ENCODE peak calls at places on chromosomes 2 and 18, in five cellular contexts. I, C, B, H and D are unnamed samples.
A peak's percentile ranks its signal among the peaks of the same experiment; 100 is the strongest.

GRCh38 chr2:7707723-7708122 is 790.5 kb downstream of the RNF144A start:
- DNase-seq in I (no peak), C (peak; percentile 35), B (no peak), H (no peak), D (no peak)

GRCh38 chr2:178997067-178997466 is 52.9 kb downstream of the CCDC141 start:
- DNase-seq in I (no peak), C (no peak), B (no peak), H (no peak), D (no peak)

GRCh38 chr2:47506024-47506423 is 103.1 kb downstream of the MSH2 start:
- DNase-seq in I (no peak), C (no peak), B (no peak), H (no peak), D (no peak)

GRCh38 chr2:214322662-214323061 is 88.2 kb upstream of the VWC2L start:
- DNase-seq in I (no peak), C (no peak), B (no peak), H (no peak), D (no peak)

GRCh38 chr2:6957910-6958615 is 40.9 kb downstream of the RNF144A start:
- DNase-seq in I (no peak), C (no peak), B (peak; percentile 77), H (no peak), D (no peak)

GRCh38 chr2:111184725-111185495 is 64.2 kb downstream of the BCL2L11 start:
- DNase-seq in I (no peak), C (no peak), B (no peak), H (no peak), D (no peak)

GRCh38 chr2:64685430-64685829 is 31.7 kb upstream of the SERTAD2 start:
- DNase-seq in I (no peak), C (no peak), B (no peak), H (no peak), D (no peak)

GRCh38 chr2:207792244-207792785 is 22.6 kb upstream of the FZD5 start:
- DNase-seq in I (no peak), C (peak; percentile 85), B (no peak), H (peak; percentile 28), D (no peak)

GRCh38 chr18:79006106-79006795 is 26.6 kb downstream of the SALL3 start:
- DNase-seq in I (no peak), C (no peak), B (no peak), H (no peak), D (no peak)

GRCh38 chr2:201854841-201855240 is 48.5 kb downstream of the CDK15 start:
- DNase-seq in I (no peak), C (no peak), B (no peak), H (no peak), D (no peak)

GRCh38 chr2:12534646-12535263 is 182.0 kb upstream of the TRIB2 start:
- DNase-seq in I (no peak), C (peak; percentile 67), B (no peak), H (no peak), D (no peak)

GRCh38 chr2:222318026-222318711 is 19.4 kb upstream of the PAX3 start:
- DNase-seq in I (no peak), C (peak; percentile 87), B (peak; percentile 87), H (peak; percentile 84), D (peak; percentile 53)
- H3K27me3 ChIP-seq in I (peaks cover 5% of the 10 kb centered on the region), C (peaks cover 44% of the 10 kb centered on the region), B (peaks cover 14% of the 10 kb centered on the region), H (no peaks in the 10 kb centered on the region), D (peaks cover 92% of the 10 kb centered on the region)

GRCh38 chr18:22175326-22175725 is 5.9 kb downstream of the GATA6 start:
- DNase-seq in I (no peak), C (no peak), B (no peak), H (no peak), D (no peak)
- H3K27me3 ChIP-seq in I (peaks cover 4% of the 10 kb centered on the region), C (peaks cover 30% of the 10 kb centered on the region), B (peaks cover 25% of the 10 kb centered on the region), H (no peaks in the 10 kb centered on the region), D (no peaks in the 10 kb centered on the region)

GRCh38 chr2:169331461-169331860 is 30.9 kb downstream of the LRP2 start:
- DNase-seq in I (no peak), C (no peak), B (no peak), H (no peak), D (no peak)

DNA sequence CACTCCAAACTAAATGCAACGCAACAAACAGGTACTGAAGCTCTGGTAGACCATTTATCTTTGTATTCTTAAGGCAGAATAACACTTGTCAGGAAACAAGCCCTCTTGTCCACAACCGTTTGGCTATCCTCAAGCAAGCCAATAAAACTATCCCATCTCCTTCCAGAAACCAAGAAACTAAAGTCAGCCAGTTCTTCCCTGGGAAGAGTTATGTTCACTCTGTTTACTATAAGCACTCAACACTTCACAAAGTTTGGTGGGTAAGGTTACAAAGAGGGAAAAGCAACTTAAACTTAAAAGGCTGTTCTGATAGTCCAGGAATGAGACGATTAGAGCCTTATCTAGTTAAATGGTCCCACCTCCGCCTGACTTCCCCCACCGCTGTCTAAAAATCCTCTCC is 25.7 kb downstream of the LRP2 start:
- DNase-seq in I (no peak), C (no peak), B (no peak), H (no peak), D (no peak)
- H3K27me3 ChIP-seq in I (no peaks in the 10 kb centered on the region), C (no peaks in the 10 kb centered on the region), B (no peaks in the 10 kb centered on the region), H (no peaks in the 10 kb centered on the region), D (peaks cover 36% of the 10 kb centered on the region)

GRCh38 chr2:119156105-119156890 is 2.3 kb downstream of the C1QL2 start:
- DNase-seq in I (no peak), C (peak; percentile 65), B (no peak), H (no peak), D (no peak)
- H3K27me3 ChIP-seq in I (peaks cover 6% of the 10 kb centered on the region), C (peaks cover 18% of the 10 kb centered on the region), B (peaks cover 33% of the 10 kb centered on the region), H (peaks cover 2% of the 10 kb centered on the region), D (peaks cover 100% of the 10 kb centered on the region)

DNA sequence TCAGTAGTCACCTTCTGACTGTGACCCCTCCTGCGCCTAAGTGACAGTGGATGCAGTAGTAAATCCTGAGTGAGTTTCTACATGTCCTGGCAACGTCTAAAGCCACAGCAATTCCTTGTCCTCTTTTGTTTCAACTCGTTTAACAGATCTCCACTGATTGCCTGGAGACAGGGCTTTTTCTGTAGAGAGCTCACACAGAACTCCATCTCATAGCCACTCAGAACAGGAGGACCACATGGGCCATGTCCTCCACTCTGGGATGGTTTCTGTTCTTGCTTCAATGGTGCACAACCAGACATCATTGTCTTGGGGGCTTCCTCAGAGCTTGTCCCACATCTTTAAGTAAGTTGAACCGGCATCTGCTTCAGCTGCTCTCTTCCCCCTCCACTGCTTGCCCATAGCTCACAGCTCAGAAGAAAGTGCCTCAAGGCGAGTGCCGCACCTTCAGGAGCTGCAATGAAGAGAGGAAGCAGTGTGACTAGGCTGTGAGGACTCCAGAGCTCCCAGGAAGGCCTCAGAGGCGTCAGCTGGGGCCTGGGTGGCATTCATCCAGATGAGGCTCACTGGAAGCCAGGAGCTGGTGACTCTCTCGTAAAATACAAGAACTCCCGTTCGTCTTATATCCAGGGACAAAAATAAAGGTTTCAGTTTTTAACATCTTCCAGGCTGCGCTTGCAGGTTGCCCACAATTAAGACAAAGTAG is 37.4 kb downstream of the ST3GAL5 start:
- DNase-seq in I (peak; percentile 13), C (no peak), B (no peak), H (peak; percentile 36), D (peak; percentile 43)
- H3K27me3 ChIP-seq in I (no peaks in the 10 kb centered on the region), C (no peaks in the 10 kb centered on the region), B (no peaks in the 10 kb centered on the region), H (no peaks in the 10 kb centered on the region), D (no peaks in the 10 kb centered on the region)

GRCh38 chr2:176518823-176519222 is 249.6 kb downstream of the MTX2 start:
- DNase-seq in I (no peak), C (peak; percentile 93), B (peak; percentile 44), H (no peak), D (peak; percentile 34)

GRCh38 chr2:176525058-176525457 is 255.8 kb downstream of the MTX2 start:
- DNase-seq in I (no peak), C (no peak), B (no peak), H (no peak), D (no peak)

GRCh38 chr2:176527141-176527901 is 258.1 kb downstream of the MTX2 start:
- DNase-seq in I (no peak), C (no peak), B (no peak), H (no peak), D (no peak)

GRCh38 chr2:176522271-176522670 is 253.0 kb downstream of the MTX2 start:
- DNase-seq in I (no peak), C (no peak), B (no peak), H (no peak), D (no peak)

DNA sequence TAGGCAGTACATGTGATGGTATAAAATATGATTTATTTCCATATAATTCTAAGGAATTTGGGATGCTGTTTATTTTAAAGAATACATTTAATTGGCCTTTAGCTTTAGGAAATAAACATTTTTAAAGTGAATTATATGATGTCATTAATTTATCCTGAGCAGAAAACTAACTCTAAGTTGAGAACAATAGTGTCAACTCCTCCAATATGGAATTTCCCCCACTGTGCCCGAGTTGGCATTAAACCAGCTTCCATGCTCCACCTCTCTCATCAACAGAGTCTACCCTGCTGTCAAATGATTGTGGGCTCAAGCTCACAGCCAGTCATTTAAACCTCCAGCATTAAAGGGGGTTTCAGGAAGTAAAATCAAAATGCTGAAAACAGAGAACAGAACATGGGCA is 252.6 kb downstream of the MTX2 start:
- DNase-seq in I (no peak), C (no peak), B (no peak), H (no peak), D (no peak)
- H3K27me3 ChIP-seq in I (no peaks in the 10 kb centered on the region), C (no peaks in the 10 kb centered on the region), B (no peaks in the 10 kb centered on the region), H (no peaks in the 10 kb centered on the region), D (peaks cover 7% of the 10 kb centered on the region)

GRCh38 chr2:44802409-44803099 is 138.9 kb upstream of the SIX3 start:
- DNase-seq in I (no peak), C (peak; percentile 97), B (no peak), H (no peak), D (no peak)

GRCh38 chr2:44805391-44805790 is 136.1 kb upstream of the SIX3 start:
- DNase-seq in I (no peak), C (peak; percentile 66), B (no peak), H (no peak), D (no peak)

GRCh38 chr2:44805836-44806235 is 135.7 kb upstream of the SIX3 start:
- DNase-seq in I (no peak), C (no peak), B (no peak), H (no peak), D (no peak)

GRCh38 chr2:44803100-44803424 is 138.4 kb upstream of the SIX3 start:
- DNase-seq in I (no peak), C (no peak), B (no peak), H (no peak), D (no peak)

GRCh38 chr2:44804406-44805235 is 136.9 kb upstream of the SIX3 start:
- DNase-seq in I (no peak), C (peak; percentile 82), B (no peak), H (no peak), D (no peak)
- H3K27me3 ChIP-seq in I (peaks cover 23% of the 10 kb centered on the region), C (peaks cover 12% of the 10 kb centered on the region), B (no peaks in the 10 kb centered on the region), H (no peaks in the 10 kb centered on the region), D (peaks cover 100% of the 10 kb centered on the region)